ENCODE peak calls at places on chromosomes 6 and 20, in seven cellular contexts. One of them, this sample, is unnamed.

GRCh38 chr6:28643017-28643740 is 117.5 kb downstream of the GPX5 start:
- DNase-seq in activated naive CD8-positive, alpha-beta T cell treated with anti-CD3 and anti-CD28 coated beads, Interleukin-2, amount 50 U/mL, for 24 hours: peak; percentile 67
- DNase-seq in PC-9: peak; percentile 61
- DNase-seq in BJ: no peak
- DNase-seq in GM23248: peak; percentile 73
- DNase-seq in HT1080: peak; percentile 82
- DNase-seq in SJCRH30: peak; percentile 47
- DNase-seq in this sample: peak; percentile 29

GRCh38 chr20:62505337-62506045 is 29.7 kb upstream of the GATA5 start:
- DNase-seq in PC-9: no peak
- DNase-seq in GM23248: no peak
- DNase-seq in SJCRH30: peak; percentile 71
- DNase-seq in BJ: no peak
- DNase-seq in activated naive CD8-positive, alpha-beta T cell treated with anti-CD3 and anti-CD28 coated beads, Interleukin-2, amount 50 U/mL, for 24 hours: no peak
- DNase-seq in HT1080: no peak
- DNase-seq in this sample: no peak

GRCh38 chr20:10078403-10078802 is 43.6 kb downstream of the ANKEF1 start:
- DNase-seq in SJCRH30: no peak
- DNase-seq in GM23248: no peak
- DNase-seq in HT1080: no peak
- DNase-seq in activated naive CD8-positive, alpha-beta T cell treated with anti-CD3 and anti-CD28 coated beads, Interleukin-2, amount 50 U/mL, for 24 hours: no peak
- DNase-seq in BJ: no peak
- DNase-seq in PC-9: no peak
- DNase-seq in this sample: no peak

GRCh38 chr6:57267586-57268293 is 45.6 kb upstream of the RAB23 start:
- DNase-seq in GM23248: peak; percentile 98
- DNase-seq in BJ: peak; percentile 96
- DNase-seq in SJCRH30: peak; percentile 49
- DNase-seq in HT1080: peak; percentile 96
- DNase-seq in PC-9: peak; percentile 69
- DNase-seq in activated naive CD8-positive, alpha-beta T cell treated with anti-CD3 and anti-CD28 coated beads, Interleukin-2, amount 50 U/mL, for 24 hours: peak; percentile 33
- DNase-seq in this sample: no peak

GRCh38 chr6:132298344-132298949 is 102.8 kb downstream of the MOXD1 start:
- DNase-seq in HT1080: peak; percentile 28
- DNase-seq in PC-9: peak; percentile 22
- DNase-seq in GM23248: peak; percentile 64
- DNase-seq in BJ: no peak
- DNase-seq in SJCRH30: peak; percentile 32
- DNase-seq in activated naive CD8-positive, alpha-beta T cell treated with anti-CD3 and anti-CD28 coated beads, Interleukin-2, amount 50 U/mL, for 24 hours: peak; percentile 35
- DNase-seq in this sample: no peak

GRCh38 chr20:3652646-3653596 is 10.3 kb downstream of the GFRA4 start:
- DNase-seq in BJ: no peak
- DNase-seq in PC-9: no peak
- DNase-seq in activated naive CD8-positive, alpha-beta T cell treated with anti-CD3 and anti-CD28 coated beads, Interleukin-2, amount 50 U/mL, for 24 hours: no peak
- DNase-seq in SJCRH30: no peak
- DNase-seq in GM23248: no peak
- DNase-seq in HT1080: no peak
- DNase-seq in this sample: no peak

GRCh38 chr6:150977276-150977675 is 111.8 kb downstream of the MTHFD1L start:
- DNase-seq in BJ: no peak
- DNase-seq in activated naive CD8-positive, alpha-beta T cell treated with anti-CD3 and anti-CD28 coated beads, Interleukin-2, amount 50 U/mL, for 24 hours: no peak
- DNase-seq in HT1080: no peak
- DNase-seq in SJCRH30: no peak
- DNase-seq in GM23248: peak; percentile 68
- DNase-seq in PC-9: no peak
- DNase-seq in this sample: no peak

GRCh38 chr20:15546624-15547023 is 1026.6 kb downstream of the KIF16B start:
- DNase-seq in GM23248: no peak
- DNase-seq in activated naive CD8-positive, alpha-beta T cell treated with anti-CD3 and anti-CD28 coated beads, Interleukin-2, amount 50 U/mL, for 24 hours: no peak
- DNase-seq in HT1080: no peak
- DNase-seq in SJCRH30: no peak
- DNase-seq in BJ: no peak
- DNase-seq in PC-9: no peak
- DNase-seq in this sample: no peak

GRCh38 chr6:97195117-97195516 is 87.9 kb downstream of the MMS22L start:
- DNase-seq in activated naive CD8-positive, alpha-beta T cell treated with anti-CD3 and anti-CD28 coated beads, Interleukin-2, amount 50 U/mL, for 24 hours: no peak
- DNase-seq in PC-9: no peak
- DNase-seq in BJ: no peak
- DNase-seq in GM23248: peak; percentile 30
- DNase-seq in HT1080: no peak
- DNase-seq in SJCRH30: no peak
- DNase-seq in this sample: no peak

GRCh38 chr20:35663813-35664543 is 722 bp downstream of the CPNE1 start:
- DNase-seq in HT1080: peak; percentile 52
- DNase-seq in SJCRH30: peak; percentile 54
- DNase-seq in BJ: no peak
- DNase-seq in GM23248: peak; percentile 52
- DNase-seq in PC-9: peak; percentile 40
- DNase-seq in activated naive CD8-positive, alpha-beta T cell treated with anti-CD3 and anti-CD28 coated beads, Interleukin-2, amount 50 U/mL, for 24 hours: peak; percentile 62
- DNase-seq in this sample: peak; percentile 57

GRCh38 chr6:164296411-164296810 is 881.9 kb downstream of the QKI start:
- DNase-seq in GM23248: no peak
- DNase-seq in HT1080: peak; percentile 13
- DNase-seq in BJ: no peak
- DNase-seq in activated naive CD8-positive, alpha-beta T cell treated with anti-CD3 and anti-CD28 coated beads, Interleukin-2, amount 50 U/mL, for 24 hours: no peak
- DNase-seq in SJCRH30: no peak
- DNase-seq in PC-9: no peak
- DNase-seq in this sample: no peak

GRCh38 chr6:43456737-43457126 is 1.4 kb upstream of the DLK2 start:
- DNase-seq in activated naive CD8-positive, alpha-beta T cell treated with anti-CD3 and anti-CD28 coated beads, Interleukin-2, amount 50 U/mL, for 24 hours: no peak
- DNase-seq in HT1080: no peak
- DNase-seq in BJ: no peak
- DNase-seq in SJCRH30: no peak
- DNase-seq in PC-9: no peak
- DNase-seq in GM23248: no peak
- DNase-seq in this sample: no peak

GRCh38 chr6:50905297-50905696 is 86.6 kb downstream of the TFAP2B start:
- DNase-seq in BJ: no peak
- DNase-seq in activated naive CD8-positive, alpha-beta T cell treated with anti-CD3 and anti-CD28 coated beads, Interleukin-2, amount 50 U/mL, for 24 hours: no peak
- DNase-seq in SJCRH30: no peak
- DNase-seq in PC-9: no peak
- DNase-seq in HT1080: no peak
- DNase-seq in GM23248: no peak
- DNase-seq in this sample: no peak

GRCh38 chr6:139019722-139020121 is 8.8 kb upstream of the ABRACL start:
- DNase-seq in PC-9: no peak
- DNase-seq in SJCRH30: no peak
- DNase-seq in HT1080: no peak
- DNase-seq in activated naive CD8-positive, alpha-beta T cell treated with anti-CD3 and anti-CD28 coated beads, Interleukin-2, amount 50 U/mL, for 24 hours: no peak
- DNase-seq in BJ: no peak
- DNase-seq in GM23248: no peak
- DNase-seq in this sample: no peak

GRCh38 chr20:63529861-63530787 is 7.1 kb downstream of the PTK6 start:
- DNase-seq in activated naive CD8-positive, alpha-beta T cell treated with anti-CD3 and anti-CD28 coated beads, Interleukin-2, amount 50 U/mL, for 24 hours: no peak
- DNase-seq in BJ: no peak
- DNase-seq in HT1080: no peak
- DNase-seq in GM23248: no peak
- DNase-seq in SJCRH30: peak; percentile 19
- DNase-seq in PC-9: no peak
- DNase-seq in this sample: no peak

GRCh38 chr20:16445482-16445881 is 127.8 kb downstream of the KIF16B start:
- DNase-seq in BJ: no peak
- DNase-seq in SJCRH30: no peak
- DNase-seq in HT1080: no peak
- DNase-seq in PC-9: no peak
- DNase-seq in GM23248: no peak
- DNase-seq in activated naive CD8-positive, alpha-beta T cell treated with anti-CD3 and anti-CD28 coated beads, Interleukin-2, amount 50 U/mL, for 24 hours: no peak
- DNase-seq in this sample: no peak

GRCh38 chr6:167836722-167837121 is 10.0 kb downstream of the AFDN start:
- DNase-seq in HT1080: no peak
- DNase-seq in BJ: no peak
- DNase-seq in PC-9: no peak
- DNase-seq in GM23248: peak; percentile 28
- DNase-seq in activated naive CD8-positive, alpha-beta T cell treated with anti-CD3 and anti-CD28 coated beads, Interleukin-2, amount 50 U/mL, for 24 hours: no peak
- DNase-seq in SJCRH30: no peak
- DNase-seq in this sample: no peak

GRCh38 chr6:12327391-12327790 is 37.2 kb downstream of the EDN1 start:
- DNase-seq in BJ: no peak
- DNase-seq in activated naive CD8-positive, alpha-beta T cell treated with anti-CD3 and anti-CD28 coated beads, Interleukin-2, amount 50 U/mL, for 24 hours: no peak
- DNase-seq in PC-9: no peak
- DNase-seq in GM23248: peak; percentile 62
- DNase-seq in HT1080: peak; percentile 51
- DNase-seq in SJCRH30: no peak
- DNase-seq in this sample: no peak

GRCh38 chr6:138026342-138026741 is 80.9 kb downstream of the PERP start:
- DNase-seq in SJCRH30: no peak
- DNase-seq in BJ: no peak
- DNase-seq in activated naive CD8-positive, alpha-beta T cell treated with anti-CD3 and anti-CD28 coated beads, Interleukin-2, amount 50 U/mL, for 24 hours: no peak
- DNase-seq in HT1080: no peak
- DNase-seq in PC-9: no peak
- DNase-seq in GM23248: no peak
- DNase-seq in this sample: no peak

GRCh38 chr6:98973571-98973970 is 25.8 kb upstream of the FBXL4 start:
- DNase-seq in activated naive CD8-positive, alpha-beta T cell treated with anti-CD3 and anti-CD28 coated beads, Interleukin-2, amount 50 U/mL, for 24 hours: no peak
- DNase-seq in GM23248: no peak
- DNase-seq in PC-9: no peak
- DNase-seq in SJCRH30: no peak
- DNase-seq in HT1080: no peak
- DNase-seq in BJ: no peak
- DNase-seq in this sample: no peak

GRCh38 chr20:43681468-43681942 is 14.6 kb downstream of the MYBL2 start:
- DNase-seq in activated naive CD8-positive, alpha-beta T cell treated with anti-CD3 and anti-CD28 coated beads, Interleukin-2, amount 50 U/mL, for 24 hours: no peak
- DNase-seq in SJCRH30: peak; percentile 51
- DNase-seq in PC-9: no peak
- DNase-seq in BJ: no peak
- DNase-seq in GM23248: peak; percentile 39
- DNase-seq in HT1080: no peak
- DNase-seq in this sample: peak; percentile 37

GRCh38 chr6:20681243-20681684 is 147.0 kb downstream of the CDKAL1 start:
- DNase-seq in activated naive CD8-positive, alpha-beta T cell treated with anti-CD3 and anti-CD28 coated beads, Interleukin-2, amount 50 U/mL, for 24 hours: no peak
- DNase-seq in SJCRH30: no peak
- DNase-seq in PC-9: no peak
- DNase-seq in BJ: no peak
- DNase-seq in HT1080: no peak
- DNase-seq in GM23248: no peak
- DNase-seq in this sample: no peak

GRCh38 chr6:114249522-114249921 is 93.3 kb downstream of the HS3ST5 start:
- DNase-seq in SJCRH30: peak; percentile 84
- DNase-seq in GM23248: no peak
- DNase-seq in BJ: no peak
- DNase-seq in activated naive CD8-positive, alpha-beta T cell treated with anti-CD3 and anti-CD28 coated beads, Interleukin-2, amount 50 U/mL, for 24 hours: no peak
- DNase-seq in PC-9: no peak
- DNase-seq in HT1080: no peak
- DNase-seq in this sample: no peak

GRCh38 chr20:53488779-53489272 is 104.8 kb downstream of the ZNF217 start:
- DNase-seq in activated naive CD8-positive, alpha-beta T cell treated with anti-CD3 and anti-CD28 coated beads, Interleukin-2, amount 50 U/mL, for 24 hours: no peak
- DNase-seq in HT1080: no peak
- DNase-seq in BJ: no peak
- DNase-seq in PC-9: no peak
- DNase-seq in SJCRH30: no peak
- DNase-seq in GM23248: no peak
- DNase-seq in this sample: no peak

GRCh38 chr20:11103866-11104265 is 430.1 kb upstream of the JAG1 start:
- DNase-seq in BJ: no peak
- DNase-seq in PC-9: no peak
- DNase-seq in SJCRH30: no peak
- DNase-seq in activated naive CD8-positive, alpha-beta T cell treated with anti-CD3 and anti-CD28 coated beads, Interleukin-2, amount 50 U/mL, for 24 hours: no peak
- DNase-seq in HT1080: no peak
- DNase-seq in GM23248: no peak
- DNase-seq in this sample: no peak

GRCh38 chr6:24223131-24223715 is 97.2 kb downstream of the NRSN1 start:
- DNase-seq in PC-9: no peak
- DNase-seq in SJCRH30: no peak
- DNase-seq in activated naive CD8-positive, alpha-beta T cell treated with anti-CD3 and anti-CD28 coated beads, Interleukin-2, amount 50 U/mL, for 24 hours: no peak
- DNase-seq in BJ: no peak
- DNase-seq in GM23248: peak; percentile 27
- DNase-seq in HT1080: no peak
- DNase-seq in this sample: no peak

GRCh38 chr20:57040924-57041323 is 225.5 kb downstream of the BMP7 start:
- DNase-seq in BJ: peak; percentile 56
- DNase-seq in HT1080: peak; percentile 46
- DNase-seq in SJCRH30: no peak
- DNase-seq in GM23248: peak; percentile 82
- DNase-seq in PC-9: no peak
- DNase-seq in activated naive CD8-positive, alpha-beta T cell treated with anti-CD3 and anti-CD28 coated beads, Interleukin-2, amount 50 U/mL, for 24 hours: no peak
- DNase-seq in this sample: no peak